ENCODE peak calls at places on chromosomes 3 and 15, in seven cellular contexts. G is WERI-Rb-1, F is AG04450, J is A549, D is WTC11, Z is neural crest cell, X is astrocyte of the spinal cord. L is an unnamed sample.

GRCh38 chr15:23095796-23096195 is 40.8 kb downstream of the GOLGA6L1 start:
- DNase-seq in G (no peak), X (no peak), D (no peak), J (no peak), Z (no peak), F (no peak), L (no peak)

GRCh38 chr3:185473290-185473815 is 25.5 kb downstream of the TMEM41A start:
- DNase-seq in D (no peak), G (no peak), J (no peak), X (peak), F (no peak), Z (no peak), L (no peak)

GRCh38 chr3:128681277-128681829 is 30.7 kb upstream of the RPN1 start:
- DNase-seq in F (no peak), G (no peak), Z (no peak), X (no peak), J (no peak), D (no peak), L (no peak)

GRCh38 chr15:86743283-86743903 is 663.7 kb downstream of the AGBL1 start:
- DNase-seq in Z (peak), G (peak), F (no peak), J (peak), X (no peak), D (peak), L (no peak)

GRCh38 chr15:69926011-69926410 is 171.7 kb downstream of the TLE3 start:
- DNase-seq in J (no peak), Z (no peak), G (no peak), F (no peak), X (peak), D (no peak), L (no peak)

GRCh38 chr3:184380210-184380626 is 364 bp downstream of the CHRD start:
- DNase-seq in Z (peak), D (peak), G (peak), F (no peak), J (peak), X (peak), L (peak)

GRCh38 chr3:73485877-73486311 is 138.8 kb downstream of the PDZRN3 start:
- DNase-seq in G (peak), F (no peak), Z (no peak), J (no peak), X (no peak), D (no peak), L (no peak)

GRCh38 chr3:99128740-99129505 is 227.4 kb upstream of the DCBLD2 start:
- DNase-seq in J (no peak), F (peak), D (no peak), Z (no peak), G (no peak), X (peak), L (no peak)

GRCh38 chr15:60957111-60957510 is 272.0 kb downstream of the RORA start:
- DNase-seq in D (no peak), X (no peak), Z (no peak), G (no peak), J (no peak), F (no peak), L (no peak)

GRCh38 chr3:141485578-141486415 is 1.0 kb upstream of the RASA2 start:
- DNase-seq in G (no peak), D (no peak), J (peak), Z (no peak), F (no peak), X (peak), L (no peak)

GRCh38 chr3:152056987-152057386 is 183.5 kb downstream of the SUCNR1 start:
- DNase-seq in G (no peak), J (no peak), Z (no peak), D (no peak), X (no peak), F (no peak), L (no peak)

GRCh38 chr3:124037332-124037731 is 45.4 kb upstream of the ROPN1 start:
- DNase-seq in Z (no peak), J (no peak), X (no peak), G (no peak), D (no peak), F (no peak), L (no peak)

GRCh38 chr3:194828126-194828525 is 142.4 kb downstream of the FAM43A start:
- DNase-seq in G (no peak), Z (no peak), D (no peak), F (no peak), X (no peak), J (no peak), L (no peak)

GRCh38 chr15:101013769-101014223 is 94.6 kb downstream of the LRRK1 start:
- DNase-seq in J (no peak), Z (no peak), D (no peak), G (peak), X (no peak), F (no peak), L (no peak)

GRCh38 chr3:109927161-109927560 is 589.8 kb upstream of the DPPA4 start:
- DNase-seq in J (peak), Z (no peak), F (peak), X (peak), D (no peak), G (no peak), L (no peak)

GRCh38 chr3:109973733-109974132 is 636.4 kb upstream of the DPPA4 start:
- DNase-seq in X (peak), G (no peak), Z (no peak), D (no peak), F (no peak), J (no peak), L (no peak)

DNA sequence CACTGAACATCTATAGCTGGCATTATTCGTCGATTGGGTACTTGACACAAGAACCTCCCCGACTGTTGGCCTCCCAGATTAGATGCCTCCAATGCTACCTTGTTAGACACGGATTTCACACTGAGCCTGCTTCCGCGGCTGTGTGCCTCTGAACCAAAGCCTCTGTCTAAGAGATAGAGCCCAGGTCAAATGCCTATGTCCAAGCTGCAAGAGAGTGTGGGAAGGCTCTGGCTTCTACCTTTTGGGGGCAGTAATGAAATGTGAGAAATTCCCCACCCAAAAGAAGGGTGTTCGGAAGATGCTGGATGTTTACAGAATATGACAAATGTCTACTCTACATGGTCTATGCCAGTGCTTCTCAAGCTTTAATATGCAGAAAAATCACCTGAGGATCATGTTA is 2.0 kb upstream of the RPUSD2 start:
- DNase-seq in X (no peak), Z (no peak), J (no peak), F (no peak), G (peak), D (peak), L (no peak)
- TF ChIP-seq CTCF in X (peak), Z (peak), J (peak), F (peak), G (peak), D (no peak), L (peak)

DNA sequence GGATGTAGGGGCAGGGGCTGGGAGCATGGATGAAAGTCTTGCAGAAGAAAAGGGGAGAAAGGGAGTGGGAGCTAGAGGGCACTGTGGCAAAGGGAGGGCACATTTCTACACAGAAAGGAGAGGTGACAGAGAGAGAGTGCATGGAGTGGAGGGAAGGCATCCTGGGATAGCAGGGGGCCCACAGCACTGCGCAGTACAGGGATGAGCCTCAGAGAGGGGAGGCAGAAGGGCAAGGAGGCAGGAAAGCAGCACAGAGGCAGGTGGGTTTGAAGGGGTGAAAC is 5.4 kb downstream of the STOML1 start:
- DNase-seq in X (no peak), D (no peak), J (no peak), G (no peak), Z (no peak), F (no peak), L (no peak)
- TF ChIP-seq CTCF in X (no peak), D (no peak), J (no peak), G (no peak), Z (no peak), F (no peak), L (no peak)

GRCh38 chr15:45417303-45417950 is 39.1 kb upstream of the GATM start:
- DNase-seq in X (no peak), Z (no peak), F (no peak), G (no peak), D (no peak), J (no peak), L (no peak)

GRCh38 chr15:45409596-45409995 is 31.3 kb upstream of the GATM start:
- DNase-seq in J (no peak), X (no peak), Z (no peak), F (no peak), G (no peak), D (no peak), L (no peak)

DNA sequence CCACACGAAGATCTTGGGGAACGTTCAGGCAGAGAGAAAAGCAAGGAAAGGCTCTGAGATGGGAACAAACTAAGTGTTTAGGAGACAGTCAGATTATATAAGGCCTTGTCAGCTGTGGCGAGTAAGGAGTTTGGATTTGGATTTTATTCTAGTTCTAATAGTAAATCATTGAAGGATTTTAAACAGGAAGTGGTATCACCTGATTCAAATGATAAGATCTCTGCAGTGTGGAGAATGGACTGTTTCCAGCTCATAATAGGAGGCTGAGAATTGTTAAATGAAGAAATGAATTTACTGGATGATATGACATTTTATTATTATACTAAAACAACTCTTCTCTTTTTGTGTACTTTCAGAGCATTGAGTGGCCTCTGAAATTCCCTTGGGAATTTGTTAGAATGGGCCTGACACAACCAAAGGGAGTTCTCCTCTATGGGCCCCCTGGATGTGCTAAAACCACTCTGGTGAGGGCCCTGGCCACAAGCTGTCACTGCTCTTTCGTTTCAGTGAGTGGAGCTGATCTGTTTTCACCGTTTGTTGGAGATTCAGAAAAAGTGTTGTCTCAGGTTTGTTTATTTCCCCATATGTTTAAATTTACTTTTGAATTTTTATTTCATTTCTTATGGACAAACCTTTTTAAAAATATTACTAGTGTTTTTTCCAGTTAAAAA is 36.0 kb upstream of the GATM start:
- DNase-seq in X (no peak), F (no peak), Z (no peak), D (no peak), J (no peak), G (no peak), L (no peak)
- TF ChIP-seq CTCF in X (no peak), F (no peak), Z (no peak), D (no peak), J (no peak), G (no peak), L (no peak)

DNA sequence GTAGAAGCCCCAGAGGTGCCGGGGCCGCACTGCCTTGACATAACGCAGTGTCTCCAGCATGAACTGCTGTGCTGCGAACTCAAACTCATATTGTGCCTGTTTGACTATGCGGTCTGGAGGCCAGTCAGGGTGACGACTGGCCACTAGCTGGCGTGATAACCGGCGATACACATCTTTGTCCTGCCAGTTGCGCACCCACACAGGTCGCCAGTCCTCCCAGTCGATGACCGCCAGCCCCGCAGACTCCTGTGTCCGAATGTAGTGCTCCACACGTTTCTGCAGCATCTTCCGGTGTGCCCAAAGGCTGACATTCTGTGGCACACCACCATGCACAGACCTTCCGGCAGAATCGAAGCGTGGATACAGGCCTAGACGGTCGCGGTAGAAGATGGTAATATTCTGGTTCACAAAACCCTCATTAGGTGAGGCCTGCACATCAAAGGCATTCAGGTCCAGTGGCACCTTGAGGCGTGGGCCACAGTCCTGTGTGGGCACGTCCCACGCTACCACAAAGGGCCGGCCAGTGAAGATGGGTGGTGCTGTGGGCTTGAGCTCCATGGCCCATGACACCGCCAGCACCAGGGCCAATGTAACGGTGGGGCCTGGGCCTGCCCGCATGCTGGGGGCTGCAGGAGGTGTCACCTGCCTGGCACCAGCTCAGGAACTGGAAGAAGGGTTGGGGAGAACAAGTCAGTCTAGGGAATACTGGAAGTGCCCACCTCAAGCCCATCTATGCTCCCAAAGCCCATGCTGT is 2.5 kb downstream of the HYAL2 start:
- DNase-seq in D (no peak), X (no peak), F (no peak), J (no peak), Z (no peak), G (no peak), L (no peak)
- TF ChIP-seq CTCF in D (no peak), X (no peak), F (no peak), J (no peak), Z (no peak), G (peak), L (no peak)